ENCODE peak calls at places on chromosome 2, in ten cellular contexts. C is body of pancreas; I is H9; B is CD4-positive, alpha-beta memory T cell; Q is left ventricle myocardium inferior; X is GM12878; T is transverse colon; R is endothelial cell of umbilical vein; P is heart left ventricle; G is fibroblast of lung. D is an unnamed sample. For H3K9me3, the result is how much of the 10 kb centered on the place peaks cover.

GRCh38 chr2:234204480-234204879 is 154.0 kb downstream of the SPP2 start:
- DNase-seq in Q (no peak), R (peak), X (no peak), B (no peak), G (peak), I (no peak), C (no peak), T (no peak), P (no peak), D (no peak)

GRCh38 chr2:161223139-161223732 is 63.0 kb downstream of the TANK start:
- DNase-seq in R (peak), X (no peak), T (no peak), G (peak), C (no peak), P (no peak), I (no peak), Q (no peak), B (peak), D (no peak)

GRCh38 chr2:64586883-64587481 is 62.9 kb downstream of the AFTPH start:
- DNase-seq in B (peak), X (no peak), T (no peak), Q (no peak), P (no peak), C (no peak), R (peak), G (peak), I (no peak), D (no peak)

GRCh38 chr2:188928643-188929042 is 45.5 kb upstream of the COL3A1 start:
- DNase-seq in G (no peak), I (no peak), C (no peak), R (no peak), T (no peak), X (no peak), P (no peak), B (no peak), Q (no peak), D (no peak)

GRCh38 chr2:84959045-84959493 is 11.9 kb upstream of the KCMF1 start:
- DNase-seq in X (no peak), G (peak), C (no peak), Q (no peak), I (no peak), R (peak), P (no peak), T (no peak), B (no peak), D (no peak)

GRCh38 chr2:110858135-110858737 is 125.9 kb downstream of the ACOXL start:
- DNase-seq in T (peak), G (no peak), P (no peak), C (no peak), R (no peak), X (peak), I (peak), Q (no peak), B (peak), D (peak)

GRCh38 chr2:161763153-161763552 is 138.9 kb downstream of the SLC4A10 start:
- DNase-seq in X (no peak), R (no peak), T (no peak), I (no peak), B (no peak), C (no peak), Q (no peak), P (no peak), G (no peak), D (no peak)

GRCh38 chr2:19362094-19362649 is 3.7 kb upstream of the OSR1 start:
- DNase-seq in I (no peak), R (no peak), G (peak), B (peak), X (no peak), Q (no peak), T (no peak), P (no peak), C (no peak), D (no peak)

GRCh38 chr2:158659483-158659882 is 135.6 kb upstream of the DAPL1 start:
- DNase-seq in B (no peak), C (no peak), G (peak), P (no peak), I (no peak), R (no peak), Q (no peak), X (no peak), T (no peak), D (no peak)

GRCh38 chr2:61328707-61329251 is 142.1 kb downstream of the USP34 start:
- DNase-seq in R (peak), G (peak), P (no peak), X (no peak), Q (no peak), B (no peak), C (no peak), T (peak), I (no peak), D (no peak)

GRCh38 chr2:121810959-121811853 is 55.8 kb downstream of the TSN start:
- DNase-seq in Q (peak), G (peak), T (peak), I (peak), R (peak), B (no peak), C (peak), P (peak), X (no peak), D (no peak)

GRCh38 chr2:28276807-28277206 is 115.9 kb upstream of the FOSL2 start:
- DNase-seq in B (no peak), C (no peak), T (no peak), R (no peak), X (no peak), P (peak), Q (peak), G (peak), I (no peak), D (no peak)

GRCh38 chr2:141021109-141021508 is 1109.7 kb downstream of the LRP1B start:
- DNase-seq in X (no peak), P (no peak), R (peak), T (no peak), C (no peak), G (peak), B (no peak), I (no peak), Q (no peak), D (no peak)

GRCh38 chr2:128376241-128377041 is 57.8 kb upstream of the HS6ST1 start:
- DNase-seq in C (peak), P (no peak), G (no peak), T (no peak), I (no peak), R (no peak), X (no peak), Q (no peak), B (no peak), D (peak)

GRCh38 chr2:42947809-42948595 is 155.6 kb upstream of the HAAO start:
- DNase-seq in I (no peak), R (no peak), C (no peak), B (no peak), T (no peak), P (no peak), X (no peak), Q (no peak), G (no peak), D (no peak)

GRCh38 chr2:133986881-133987793 is 266.7 kb upstream of the MGAT5 start:
- DNase-seq in T (no peak), B (no peak), R (no peak), C (no peak), G (no peak), P (no peak), I (no peak), X (no peak), Q (no peak), D (no peak)

GRCh38 chr2:107174126-107174525 is 288.2 kb upstream of the ST6GAL2 start:
- DNase-seq in Q (no peak), G (no peak), P (no peak), T (no peak), I (no peak), R (no peak), C (no peak), B (no peak), X (no peak), D (no peak)

GRCh38 chr2:170361359-170361936 is 183.5 kb downstream of the MYO3B start:
- DNase-seq in C (peak), X (peak), Q (no peak), I (peak), G (peak), R (peak), P (peak), T (peak), B (peak), D (peak)

GRCh38 chr2:3730646-3731045 is 27.3 kb downstream of the DCDC2C start:
- DNase-seq in T (no peak), C (no peak), B (no peak), Q (no peak), P (no peak), X (no peak), I (no peak), R (no peak), G (peak), D (no peak)

GRCh38 chr2:44810892-44811530 is 130.5 kb upstream of the SIX3 start:
- DNase-seq in R (no peak), Q (no peak), B (no peak), I (no peak), P (no peak), T (no peak), X (no peak), C (no peak), G (no peak), D (no peak)

GRCh38 chr2:127066942-127067341 is 40.0 kb downstream of the BIN1 start:
- DNase-seq in X (no peak), G (no peak), P (peak), C (peak), I (no peak), Q (peak), T (peak), B (no peak), R (no peak), D (no peak)

GRCh38 chr2:228600265-228600664 is 418.8 kb upstream of the SPHKAP start:
- DNase-seq in G (peak), T (no peak), Q (no peak), R (no peak), C (no peak), B (no peak), P (no peak), I (no peak), X (no peak), D (no peak)

GRCh38 chr2:234987754-234988153 is 35.9 kb downstream of the SH3BP4 start:
- DNase-seq in I (no peak), R (no peak), P (no peak), C (no peak), X (no peak), B (no peak), G (no peak), T (no peak), Q (no peak), D (no peak)

GRCh38 chr2:86350751-86351150 is 13.3 kb upstream of the REEP1 start:
- DNase-seq in C (no peak), R (no peak), T (no peak), Q (no peak), B (no peak), X (no peak), I (no peak), P (no peak), G (no peak), D (no peak)

GRCh38 chr2:209579236-209579749 is 155.4 kb downstream of the MAP2 start:
- DNase-seq in R (peak), T (no peak), P (no peak), B (no peak), I (peak), X (no peak), Q (no peak), C (no peak), G (peak), D (no peak)

GRCh38 chr2:127404466-127405251 is 13.6 kb upstream of the PROC start:
- DNase-seq in T (no peak), R (peak), I (no peak), P (no peak), B (no peak), X (no peak), Q (no peak), C (no peak), G (no peak), D (no peak)

GRCh38 chr2:89850881-89851582 is 1159.6 kb downstream of the RPIA start:
- DNase-seq in R (no peak), P (no peak), B (no peak), G (no peak), T (no peak), X (no peak), I (no peak), C (no peak), Q (no peak), D (no peak)
- H3K9me3 ChIP-seq in R (under half), P (under half), B (under half), G (under half), T (under half), X (under half), I (half or more), C (under half), Q (under half), D (under half)

GRCh38 chr2:238606311-238606710 is 179.6 kb downstream of the ASB1 start:
- DNase-seq in C (no peak), X (no peak), P (no peak), G (no peak), B (no peak), R (no peak), Q (no peak), I (no peak), T (no peak), D (no peak)
- H3K9me3 ChIP-seq in C (under half), X (under half), P (under half), G (under half), B (under half), R (under half), Q (half or more), I (under half), T (under half), D (under half)

DNA sequence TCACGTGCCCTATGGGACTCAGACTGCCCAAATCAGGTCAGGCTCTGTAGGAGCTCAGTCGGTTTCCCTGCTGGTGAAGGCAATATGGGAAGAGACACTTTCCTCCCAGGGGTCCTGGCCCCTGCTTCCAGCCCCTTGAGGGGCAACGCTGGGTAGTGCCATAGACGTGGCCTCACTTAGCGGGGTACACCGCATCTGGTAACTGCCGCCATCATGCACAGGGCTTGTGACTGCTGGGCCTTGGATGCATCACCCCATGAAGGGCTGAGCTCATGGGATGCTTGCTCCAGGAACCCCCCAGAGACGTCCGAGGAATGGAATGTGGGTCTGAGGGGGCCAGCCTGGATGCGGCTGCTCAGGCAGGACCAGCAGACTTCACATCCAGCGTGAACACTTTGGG is 127.3 kb upstream of the HDAC4 start:
- DNase-seq in X (no peak), C (no peak), G (no peak), B (no peak), I (no peak), R (no peak), T (no peak), Q (no peak), P (no peak), D (no peak)
- H3K9me3 ChIP-seq in X (under half), C (under half), G (under half), B (under half), I (under half), R (under half), T (under half), Q (under half), P (under half), D (under half)

GRCh38 chr2:2501454-2502108 is 170.5 kb upstream of the MYT1L start:
- DNase-seq in B (no peak), I (no peak), G (no peak), C (no peak), T (no peak), R (no peak), P (no peak), Q (no peak), X (no peak), D (no peak)
- H3K9me3 ChIP-seq in B (under half), I (under half), G (under half), C (under half), T (under half), R (under half), P (under half), Q (under half), X (under half), D (under half)

GRCh38 chr2:13522917-13523821 is 806.4 kb downstream of the TRIB2 start:
- DNase-seq in I (no peak), X (peak), P (peak), B (no peak), T (no peak), R (no peak), C (peak), Q (no peak), G (peak), D (no peak)

GRCh38 chr2:13522096-13522495 is 805.4 kb downstream of the TRIB2 start:
- DNase-seq in T (no peak), X (no peak), R (no peak), C (peak), I (no peak), Q (no peak), P (no peak), G (no peak), B (no peak), D (no peak)

DNA sequence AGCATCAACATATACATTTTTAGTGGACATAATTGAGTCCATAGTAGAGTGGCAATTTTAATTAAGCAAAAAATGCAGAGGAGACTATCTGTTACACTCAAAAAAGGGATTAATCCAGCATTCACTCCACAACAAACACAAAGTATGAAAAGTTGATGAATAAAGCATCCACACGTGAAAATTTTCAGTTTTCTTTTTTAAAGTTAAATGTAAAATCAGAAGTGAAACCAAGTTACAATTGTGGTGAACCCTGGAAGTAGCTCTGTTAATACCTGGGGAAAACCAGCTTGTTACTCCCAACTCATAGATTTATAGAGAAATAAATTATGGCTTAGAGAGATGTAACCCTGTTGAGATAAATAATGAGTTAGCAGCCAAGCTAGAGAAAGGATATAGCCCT is 807.8 kb downstream of the TRIB2 start:
- DNase-seq in G (no peak), P (no peak), X (no peak), C (no peak), B (no peak), R (no peak), T (no peak), I (no peak), Q (no peak), D (no peak)
- H3K9me3 ChIP-seq in G (under half), P (under half), X (under half), C (under half), B (under half), R (under half), T (under half), I (under half), Q (under half), D (under half)

DNA sequence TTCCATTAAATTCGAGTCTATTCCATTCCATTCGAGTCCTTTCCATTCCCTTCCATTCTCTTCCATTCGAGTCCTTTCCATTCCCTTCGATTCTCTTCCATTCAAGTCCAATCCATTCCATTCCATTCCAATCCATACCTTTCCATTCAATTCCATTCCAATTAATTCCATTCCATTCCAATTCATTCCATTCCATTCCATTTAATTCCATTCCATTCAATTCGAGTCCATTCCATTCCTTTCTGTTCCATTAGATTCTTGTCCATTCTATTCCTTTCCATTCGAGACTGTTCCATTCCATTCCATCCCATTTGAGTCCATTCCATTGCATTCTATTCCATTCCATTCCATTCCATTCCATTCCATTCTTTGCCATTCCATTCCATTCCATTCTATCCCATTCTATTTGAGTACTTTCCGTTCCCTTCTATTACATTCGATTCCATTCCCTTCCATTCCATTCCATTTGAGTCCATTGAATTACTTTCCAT is 1130.0 kb downstream of the RPIA start:
- DNase-seq in T (no peak), P (no peak), Q (no peak), X (no peak), I (no peak), C (no peak), B (no peak), R (no peak), G (no peak), D (no peak)
- H3K9me3 ChIP-seq in T (under half), P (under half), Q (under half), X (under half), I (under half), C (under half), B (under half), R (half or more), G (under half), D (under half)

DNA sequence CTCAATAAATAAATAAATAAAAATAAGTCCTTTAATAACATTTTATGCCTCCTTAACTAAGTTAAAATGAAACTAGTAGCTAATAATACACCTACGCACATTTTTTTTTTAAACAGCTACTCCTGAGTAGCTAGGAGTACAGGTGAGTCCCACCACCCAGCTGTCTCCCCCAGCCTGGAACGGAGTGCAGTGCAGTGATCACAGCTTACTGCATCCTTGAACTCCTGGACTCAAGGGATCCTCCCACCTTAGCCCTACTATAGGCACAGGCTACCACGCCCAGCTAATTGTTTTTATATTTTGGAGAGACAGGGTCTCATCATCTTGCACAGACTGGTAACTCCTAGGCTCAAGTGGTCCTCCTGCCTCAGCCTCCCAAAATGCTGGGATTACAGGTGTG is 28.4 kb downstream of the YWHAQ start:
- DNase-seq in X (no peak), T (no peak), B (no peak), I (no peak), G (no peak), P (no peak), Q (no peak), C (no peak), R (no peak), D (no peak)
- H3K9me3 ChIP-seq in X (under half), T (under half), B (under half), I (under half), G (under half), P (under half), Q (under half), C (under half), R (under half), D (under half)

GRCh38 chr2:221590861-221591260 is 18.8 kb upstream of the EPHA4 start:
- DNase-seq in R (no peak), G (no peak), X (no peak), Q (no peak), I (no peak), P (no peak), T (no peak), C (no peak), B (no peak), D (no peak)
- H3K9me3 ChIP-seq in R (under half), G (under half), X (under half), Q (under half), I (under half), P (under half), T (under half), C (under half), B (under half), D (under half)

DNA sequence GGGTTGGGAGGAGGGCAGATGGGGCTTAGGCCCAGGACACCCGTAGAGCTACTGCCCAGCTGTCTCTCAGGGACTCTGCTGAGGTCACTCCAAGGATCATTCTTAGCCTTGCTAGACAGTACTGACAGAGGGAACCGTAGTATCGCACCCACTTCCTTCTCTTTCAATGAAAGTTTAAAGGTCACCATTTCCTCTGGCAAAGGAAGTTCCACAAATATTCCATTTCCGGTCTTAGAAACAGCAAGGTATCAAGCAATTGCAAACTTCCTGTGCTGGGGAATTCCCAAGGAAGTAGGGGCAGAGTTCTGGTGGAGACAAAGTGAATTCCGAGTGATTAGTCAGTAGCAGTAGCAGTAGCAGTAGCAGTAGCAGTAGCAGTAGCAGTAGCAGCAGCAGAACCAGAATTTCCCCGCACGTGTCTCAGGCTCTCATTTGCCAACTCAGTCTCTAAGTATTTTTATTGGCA is 24.7 kb downstream of the IL1B start:
- DNase-seq in T (no peak), C (no peak), G (peak), Q (no peak), X (no peak), P (peak), R (peak), I (no peak), B (peak), D (no peak)
- H3K9me3 ChIP-seq in T (under half), C (under half), G (under half), Q (under half), X (under half), P (under half), R (under half), I (under half), B (under half), D (under half)

DNA sequence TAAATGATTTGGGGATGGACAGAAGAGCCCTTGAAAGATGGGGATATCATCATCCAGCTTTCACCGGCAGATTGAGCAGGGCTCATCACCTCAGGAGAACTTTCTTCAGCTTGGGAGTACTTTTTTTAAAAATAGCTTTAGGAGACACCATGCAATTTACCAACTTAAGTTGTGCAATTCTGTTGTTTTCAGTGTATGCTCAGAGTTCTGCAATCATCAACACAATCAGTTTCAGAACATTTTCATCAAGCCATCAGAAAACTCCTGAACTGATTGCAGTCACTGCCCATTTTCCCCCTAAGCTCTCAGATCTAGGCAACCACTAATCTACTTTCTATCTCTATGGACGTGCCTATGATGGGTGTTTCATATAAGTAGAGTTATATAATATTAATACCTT is 117.7 kb downstream of the CRIM1 start:
- DNase-seq in G (no peak), X (no peak), I (no peak), T (no peak), B (no peak), R (no peak), Q (no peak), C (no peak), P (no peak), D (no peak)
- H3K9me3 ChIP-seq in G (under half), X (under half), I (under half), T (under half), B (under half), R (under half), Q (under half), C (under half), P (under half), D (under half)